ENCODE peak calls at places on chromosomes 6 and 20, in seven cellular contexts. W, L, O, Z, K, C and B are unnamed samples.

GRCh38 chr20:22984008-22984407 is 51.1 kb upstream of the SSTR4 start:
- DNase-seq in W (no peak), K (no peak), O (no peak), L (no peak), C (no peak), Z (no peak), B (no peak)

GRCh38 chr20:52799130-52799529 is 173.0 kb upstream of the TSHZ2 start:
- DNase-seq in Z (no peak), C (no peak), W (no peak), K (no peak), L (no peak), O (no peak), B (no peak)

GRCh38 chr20:57199656-57200405 is 66.6 kb downstream of the BMP7 start:
- DNase-seq in O (no peak), L (no peak), K (no peak), W (no peak), C (peak), Z (no peak), B (no peak)

GRCh38 chr20:56788041-56788670 is 159.1 kb downstream of the TFAP2C start:
- DNase-seq in W (peak), C (no peak), K (peak), O (no peak), Z (no peak), L (peak), B (no peak)

GRCh38 chr6:151070666-151071065 is 169.1 kb upstream of the AKAP12 start:
- DNase-seq in O (no peak), Z (no peak), L (peak), W (no peak), K (peak), C (no peak), B (no peak)

GRCh38 chr6:149313070-149313469 is 4.4 kb upstream of the TAB2 start:
- DNase-seq in W (no peak), K (no peak), L (no peak), Z (no peak), O (no peak), C (no peak), B (no peak)

GRCh38 chr6:161272600-161273355 is 1.1 kb downstream of the AGPAT4 start:
- DNase-seq in Z (no peak), C (no peak), O (peak), W (no peak), K (peak), L (peak), B (no peak)

GRCh38 chr20:38907918-38908677 is 18.1 kb upstream of the FAM83D start:
- DNase-seq in W (no peak), L (no peak), K (no peak), O (no peak), C (no peak), Z (no peak), B (no peak)

GRCh38 chr6:125533710-125534397 is 215.6 kb upstream of the HEY2 start:
- DNase-seq in Z (no peak), O (no peak), C (no peak), L (peak), W (no peak), K (no peak), B (no peak)

GRCh38 chr20:2006452-2007381 is 12.9 kb upstream of the PDYN start:
- DNase-seq in L (peak), C (no peak), K (peak), Z (no peak), O (peak), W (peak), B (peak)

GRCh38 chr20:48689874-48690571 is 137.8 kb downstream of the PREX1 start:
- DNase-seq in O (no peak), K (no peak), W (no peak), L (no peak), C (no peak), Z (no peak), B (no peak)

GRCh38 chr6:760982-761955 is 68.3 kb upstream of the EXOC2 start:
- DNase-seq in Z (no peak), K (no peak), L (no peak), O (no peak), C (no peak), W (no peak), B (peak)

GRCh38 chr20:8094415-8094818 is 37.6 kb upstream of the PLCB1 start:
- DNase-seq in L (peak), K (peak), O (peak), Z (peak), C (peak), W (peak), B (peak)

DNA sequence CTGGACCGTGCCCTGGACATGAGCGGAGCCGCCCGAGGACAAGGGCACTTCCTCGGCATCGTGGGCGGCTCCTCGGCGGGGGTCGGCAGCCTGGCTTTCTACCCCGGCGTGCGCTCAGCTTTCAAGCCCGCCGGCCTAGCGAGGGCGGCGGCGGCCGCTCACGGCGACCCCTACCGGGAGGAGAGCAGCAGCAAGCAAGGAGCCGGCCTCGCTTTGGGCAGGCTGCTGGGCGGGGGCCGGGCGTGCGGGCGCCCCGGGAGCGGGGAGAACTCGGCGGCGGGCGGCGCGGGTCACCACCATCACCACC is 6.7 kb downstream of the PRDM13 start:
- DNase-seq in L (peak), W (no peak), C (no peak), Z (no peak), K (peak), O (no peak), B (no peak)
- H3K4me3 ChIP-seq in L (peak), W (peak), C (peak), Z (peak), K (peak), O (peak), B (peak)

GRCh38 chr6:10554826-10555225 is 33.7 kb downstream of the GCNT2 start:
- DNase-seq in L (no peak), Z (no peak), K (no peak), O (no peak), C (no peak), W (no peak), B (no peak)
- H3K27ac ChIP-seq in L (no peak), Z (peak), K (peak), O (no peak), C (no peak), W (no peak), B (no peak)

GRCh38 chr20:58824843-58825242 is 25.9 kb downstream of the GNAS-AS1 start:
- DNase-seq in C (no peak), L (no peak), K (no peak), O (no peak), Z (no peak), W (no peak), B (no peak)

GRCh38 chr20:58825450-58825849 is 25.3 kb downstream of the GNAS-AS1 start:
- DNase-seq in Z (no peak), K (no peak), W (no peak), C (no peak), L (no peak), O (no peak), B (no peak)

GRCh38 chr20:58822748-58823730 is 27.7 kb downstream of the GNAS-AS1 start:
- DNase-seq in Z (no peak), O (no peak), K (no peak), L (no peak), W (no peak), C (no peak), B (no peak)

GRCh38 chr20:58819921-58820320 is 30.8 kb downstream of the GNAS-AS1 start:
- DNase-seq in Z (no peak), C (no peak), W (no peak), L (no peak), K (no peak), O (no peak), B (no peak)

DNA sequence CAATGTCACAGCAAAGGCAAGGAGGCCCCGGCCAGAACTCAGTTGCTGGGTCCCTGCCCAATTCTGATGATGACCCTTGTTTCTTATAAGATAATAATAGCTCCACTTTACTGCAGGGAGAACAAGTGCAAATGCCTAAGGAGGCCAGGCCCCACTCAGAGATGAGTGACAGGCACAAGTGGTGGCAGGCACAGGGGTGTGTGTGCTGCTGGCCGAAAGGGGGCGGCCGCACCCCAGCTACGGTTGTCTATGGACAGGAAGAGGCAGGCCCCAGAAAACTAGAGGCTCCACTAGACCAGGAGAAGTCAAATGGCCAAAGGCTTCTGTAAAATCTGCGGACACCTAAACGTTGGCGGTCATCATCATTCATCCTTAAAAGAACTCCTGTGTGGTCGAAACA is 28.5 kb downstream of the GNAS-AS1 start:
- DNase-seq in Z (no peak), W (peak), K (no peak), C (no peak), O (no peak), L (no peak), B (no peak)
- TF ChIP-seq CTCF in Z (no peak), W (no peak), K (no peak), C (no peak), O (no peak), L (no peak), B (no peak)

GRCh38 chr6:63807056-63807455 is 171.5 kb downstream of the PHF3 start:
- DNase-seq in Z (no peak), K (no peak), L (no peak), C (no peak), W (no peak), O (no peak), B (no peak)

GRCh38 chr6:63806573-63806913 is 170.9 kb downstream of the PHF3 start:
- DNase-seq in L (no peak), O (no peak), C (no peak), K (no peak), Z (no peak), W (no peak), B (no peak)

GRCh38 chr6:63804381-63804956 is 168.9 kb downstream of the PHF3 start:
- DNase-seq in L (peak), O (no peak), W (no peak), K (peak), Z (no peak), C (no peak), B (no peak)

GRCh38 chr6:63805345-63805744 is 169.7 kb downstream of the PHF3 start:
- DNase-seq in C (no peak), O (no peak), Z (no peak), L (no peak), K (no peak), W (no peak), B (no peak)

GRCh38 chr6:63805808-63806572 is 170.4 kb downstream of the PHF3 start:
- DNase-seq in Z (no peak), K (peak), O (no peak), L (peak), C (no peak), W (peak), B (no peak)
- H3K4me3 ChIP-seq in Z (peak), K (no peak), O (no peak), L (no peak), C (no peak), W (no peak), B (no peak)

GRCh38 chr6:6614096-6614964 is 25.8 kb downstream of the LY86 start:
- DNase-seq in O (no peak), Z (no peak), W (no peak), K (no peak), C (no peak), L (no peak), B (peak)

GRCh38 chr6:6605873-6606272 is 17.4 kb downstream of the LY86 start:
- DNase-seq in O (no peak), W (no peak), K (no peak), L (no peak), C (no peak), Z (no peak), B (no peak)

GRCh38 chr6:6612308-6612707 is 23.8 kb downstream of the LY86 start:
- DNase-seq in Z (no peak), W (no peak), K (no peak), L (no peak), C (no peak), O (no peak), B (no peak)

GRCh38 chr6:6611486-6611885 is 23.0 kb downstream of the LY86 start:
- DNase-seq in Z (no peak), W (no peak), K (no peak), L (no peak), O (no peak), C (no peak), B (no peak)

DNA sequence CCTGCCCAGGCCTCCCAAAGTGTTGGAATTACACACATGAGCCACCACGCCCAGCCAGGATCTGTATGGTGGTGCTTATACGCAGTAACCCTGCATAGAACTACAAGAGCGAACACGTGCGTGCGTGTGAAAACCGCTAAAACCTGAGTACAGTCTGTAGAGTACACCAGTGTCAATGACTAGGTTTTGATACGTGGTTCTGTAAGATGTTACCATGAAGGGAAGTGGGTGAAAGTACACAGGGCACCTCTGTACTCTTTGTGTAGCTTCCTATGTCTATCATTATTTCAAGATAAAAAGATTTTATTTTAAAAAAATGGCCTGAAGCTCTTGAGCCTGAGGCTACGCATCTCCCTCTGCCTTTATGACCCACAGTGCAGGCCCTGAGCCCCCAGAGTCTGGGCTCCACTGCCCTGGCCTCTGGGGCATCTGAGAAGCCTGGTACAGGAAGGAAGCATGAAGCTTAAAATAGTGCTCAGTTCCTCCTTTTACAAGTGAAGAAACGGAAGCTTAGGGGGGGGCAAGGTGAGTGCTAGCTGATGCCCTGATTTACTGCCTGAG is 21.6 kb downstream of the LY86 start:
- DNase-seq in C (no peak), K (no peak), Z (no peak), L (no peak), W (peak), O (no peak), B (no peak)
- H3K27ac ChIP-seq in C (no peak), K (no peak), Z (no peak), L (no peak), W (no peak), O (no peak), B (no peak)

GRCh38 chr20:37390891-37391525 is 45.1 kb downstream of the SRC start:
- DNase-seq in K (no peak), L (no peak), W (peak), C (no peak), O (no peak), Z (no peak), B (no peak)
- TF ChIP-seq CTCF in K (no peak), L (no peak), W (no peak), C (no peak), O (no peak), Z (no peak), B (no peak)

DNA sequence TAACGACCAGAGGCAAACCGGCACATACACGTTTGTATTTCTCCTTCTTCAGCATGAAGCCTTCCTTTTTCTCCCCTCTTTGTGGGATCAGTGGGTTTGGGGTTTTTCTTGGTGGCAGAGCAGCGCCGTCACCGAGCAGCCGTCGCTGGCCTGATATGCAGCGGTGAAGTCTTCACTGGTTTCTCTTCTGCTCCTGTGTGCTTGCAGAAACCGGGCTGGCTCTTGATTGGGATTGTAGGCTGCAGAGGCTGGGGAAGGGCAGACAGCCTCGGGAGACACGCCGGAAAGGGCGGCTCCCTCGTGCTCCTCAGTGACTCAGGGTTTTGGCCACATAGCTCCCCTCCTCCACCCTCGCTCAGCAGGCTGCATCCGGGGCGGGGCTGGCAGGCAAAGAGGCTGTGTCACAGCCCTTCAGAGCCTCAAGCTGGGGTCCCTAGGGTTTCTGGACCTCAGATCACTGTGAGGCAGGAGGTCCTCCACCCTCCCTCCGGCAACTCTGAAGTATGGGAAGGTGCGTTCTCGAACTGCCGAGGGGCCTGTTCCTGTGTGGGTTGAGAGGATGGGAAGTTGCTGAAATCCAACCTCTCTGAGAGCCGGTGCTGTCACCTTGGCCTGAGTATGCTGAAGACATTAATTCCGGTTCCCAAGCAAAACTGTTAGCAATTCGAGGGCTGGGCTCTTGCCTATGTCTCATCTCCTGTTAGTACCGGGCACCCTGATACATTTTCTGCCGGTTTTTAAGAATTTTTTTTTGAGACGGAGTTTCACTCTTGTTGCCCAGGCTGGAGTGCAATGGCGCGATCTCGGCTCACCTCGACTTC is 24.2 kb downstream of the NQO2 start:
- DNase-seq in L (peak), O (peak), W (peak), C (peak), Z (peak), K (peak), B (peak)
- H3K4me3 ChIP-seq in L (no peak), O (peak), W (peak), C (peak), Z (peak), K (peak), B (peak)

DNA sequence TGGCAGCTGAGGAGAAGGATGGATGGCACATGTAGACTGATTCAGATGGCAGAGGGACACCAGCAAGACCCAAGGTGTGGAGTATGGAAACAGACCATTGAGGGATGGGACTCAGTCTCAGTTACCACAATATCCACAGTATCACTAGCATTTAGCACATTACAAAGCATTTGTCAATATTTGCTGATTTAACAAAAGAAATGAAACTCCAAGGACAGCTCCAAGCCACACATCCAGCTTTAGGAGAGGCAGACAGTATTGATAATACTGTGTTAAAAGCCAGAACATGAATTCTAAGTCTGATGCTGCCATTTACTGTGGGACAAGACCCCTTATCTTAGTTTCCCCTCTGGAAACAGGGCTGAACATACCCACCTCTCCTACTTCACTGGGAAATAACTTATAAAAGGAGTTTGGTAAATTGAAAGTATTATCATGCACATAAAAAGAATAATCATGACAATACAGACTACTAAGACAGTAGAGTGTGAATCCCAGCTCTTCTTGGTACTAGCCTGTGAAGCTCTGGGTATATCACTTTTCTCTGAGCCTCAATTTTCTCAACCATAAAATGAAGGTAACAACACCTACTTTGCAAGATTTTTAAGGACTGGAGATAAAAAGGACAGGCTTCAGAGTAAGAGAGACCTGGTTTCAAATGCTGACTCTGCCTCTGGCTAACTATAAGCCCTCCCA is 11.1 kb downstream of the BCL2L1 start:
- DNase-seq in O (no peak), W (no peak), K (no peak), Z (no peak), C (no peak), L (no peak), B (no peak)
- H3K27ac ChIP-seq in O (peak), W (peak), K (peak), Z (peak), C (peak), L (no peak), B (peak)

GRCh38 chr6:73131706-73132105 is 93.6 kb downstream of the KHDC1L start:
- DNase-seq in Z (no peak), L (peak), W (no peak), C (no peak), O (no peak), K (peak), B (no peak)

GRCh38 chr6:73134588-73134987 is 90.7 kb downstream of the KHDC1L start:
- DNase-seq in W (peak), K (peak), Z (no peak), C (no peak), L (peak), O (no peak), B (no peak)

GRCh38 chr6:73129653-73130443 is 95.4 kb downstream of the KHDC1L start:
- DNase-seq in L (peak), W (peak), O (peak), K (peak), Z (peak), C (peak), B (peak)
- TF ChIP-seq CTCF in L (peak), W (peak), O (peak), K (peak), Z (peak), C (peak), B (peak)